ENCODE peak calls at places on chromosomes 2 and 18, in nine cellular contexts. C is GM13977, J is Peyer's patch, F is AG08395, Q is body of pancreas, S is GM04503, U is NAMALWA, Z is aorta, M is lung microvascular endothelial cell. D is an unnamed sample.

GRCh38 chr2:215264374-215264773 is 47.5 kb upstream of the ATIC start:
- DNase-seq in C (no peak), J (no peak), F (no peak), Q (no peak), S (no peak), U (no peak), Z (no peak), M (no peak), D (no peak)

GRCh38 chr2:20186078-20186854 is 38.7 kb downstream of the SDC1 start:
- DNase-seq in C (peak), J (peak), F (peak), Q (peak), S (no peak), U (no peak), Z (no peak), M (peak), D (no peak)

GRCh38 chr18:74870950-74871349 is 273.3 kb downstream of the ZNF407 start:
- DNase-seq in C (no peak), J (no peak), F (no peak), Q (no peak), S (no peak), U (no peak), Z (no peak), M (no peak), D (no peak)

GRCh38 chr2:8977758-8978157 is 25.7 kb downstream of the MBOAT2 start:
- DNase-seq in C (no peak), J (no peak), F (no peak), Q (no peak), S (no peak), U (no peak), Z (no peak), M (no peak), D (no peak)

GRCh38 chr2:55061534-55062344 is 11.5 kb upstream of the RTN4 start:
- DNase-seq in C (no peak), J (no peak), F (no peak), Q (no peak), S (no peak), U (no peak), Z (no peak), M (no peak), D (no peak)

GRCh38 chr2:168652997-168653906 is 149.2 kb upstream of the NOSTRIN start:
- DNase-seq in C (no peak), J (no peak), F (no peak), Q (no peak), S (no peak), U (no peak), Z (no peak), M (no peak), D (no peak)

GRCh38 chr2:234437642-234438321 is 59.1 kb downstream of the ARL4C start:
- DNase-seq in C (no peak), J (no peak), F (no peak), Q (no peak), S (no peak), U (no peak), Z (no peak), M (peak), D (peak)

GRCh38 chr18:62445386-62445917 is 77.4 kb upstream of the ZCCHC2 start:
- DNase-seq in C (no peak), J (no peak), F (no peak), Q (no peak), S (no peak), U (no peak), Z (no peak), M (no peak), D (no peak)

GRCh38 chr2:25363733-25364132 is 22.0 kb upstream of the DNMT3A start:
- DNase-seq in C (no peak), J (no peak), F (no peak), Q (no peak), S (no peak), U (no peak), Z (no peak), M (no peak), D (no peak)

GRCh38 chr2:171436307-171436706 is 2.3 kb downstream of the DCAF17 start:
- DNase-seq in C (no peak), J (no peak), F (peak), Q (no peak), S (peak), U (no peak), Z (no peak), M (peak), D (peak)

GRCh38 chr2:105734762-105735538 is 9.8 kb upstream of the NCK2 start:
- DNase-seq in C (no peak), J (no peak), F (peak), Q (no peak), S (peak), U (no peak), Z (no peak), M (peak), D (no peak)

GRCh38 chr18:79742076-79742475 is 55.7 kb upstream of the KCNG2 start:
- DNase-seq in C (no peak), J (no peak), F (no peak), Q (no peak), S (no peak), U (no peak), Z (no peak), M (no peak), D (no peak)

GRCh38 chr18:59323931-59324622 is 5.6 kb upstream of the CPLX4 start:
- DNase-seq in C (no peak), J (no peak), F (peak), Q (no peak), S (no peak), U (no peak), Z (no peak), M (no peak), D (no peak)

GRCh38 chr18:78607784-78608183 is 371.8 kb upstream of the SALL3 start:
- DNase-seq in C (no peak), J (no peak), F (no peak), Q (no peak), S (no peak), U (no peak), Z (no peak), M (no peak), D (no peak)